ENCODE peak calls at places on chromosomes 12 and 14, in ten cellular contexts. M is GM12878, G is breast epithelium, P is IMR-90, Q is body of pancreas, D is spleen, S is endothelial cell of umbilical vein, B is esophagus squamous epithelium, Z is sigmoid colon, J is suprapubic skin. I is an unnamed sample. For H3K27me3 and H3K4me1, the result is how much of the 10 kb centered on the place peaks cover.

GRCh38 chr12:71666259-71666658 is 2.2 kb downstream of the THAP2 start:
- DNase-seq in M (no peak), Z (no peak), J (no peak), Q (no peak), S (no peak), D (no peak), B (no peak), P (no peak), G (no peak), I (no peak)

GRCh38 chr12:6618483-6618882 is 11.3 kb upstream of the CHD4 start:
- DNase-seq in Q (no peak), J (no peak), P (no peak), B (no peak), S (no peak), Z (no peak), D (no peak), M (no peak), G (no peak), I (no peak)

GRCh38 chr14:101525646-101526527 is 35.4 kb upstream of the DIO3 start:
- DNase-seq in P (no peak), B (no peak), S (no peak), Z (no peak), D (no peak), J (no peak), G (no peak), Q (no peak), M (no peak), I (no peak)

GRCh38 chr14:91286530-91286937 is 42.0 kb upstream of the GPR68 start:
- DNase-seq in Z (peak), M (peak), S (peak), B (no peak), P (peak), G (peak), D (peak), J (no peak), Q (peak), I (no peak)

GRCh38 chr12:7834701-7835100 is 38.0 kb downstream of the SLC2A14 start:
- DNase-seq in J (no peak), P (no peak), Z (no peak), S (no peak), Q (no peak), G (no peak), D (no peak), B (no peak), M (no peak), I (no peak)

GRCh38 chr14:20400965-20401593 is 12.2 kb downstream of the TEP1 start:
- DNase-seq in M (no peak), Q (no peak), S (peak), G (no peak), P (peak), B (no peak), J (no peak), Z (no peak), D (no peak), I (no peak)

GRCh38 chr12:52230364-52231281 is 2.4 kb upstream of the KRT7 start:
- DNase-seq in G (peak), B (no peak), Q (peak), M (no peak), Z (peak), J (peak), P (peak), S (peak), D (peak), I (no peak)

GRCh38 chr12:80000831-80001230 is 65.9 kb upstream of the PPP1R12A start:
- DNase-seq in Q (no peak), J (no peak), S (no peak), B (no peak), M (no peak), G (no peak), P (no peak), Z (no peak), D (no peak), I (no peak)

GRCh38 chr12:2248901-2249381 is 196.2 kb downstream of the CACNA1C start:
- DNase-seq in M (peak), J (no peak), Z (no peak), B (no peak), G (no peak), P (peak), S (no peak), Q (no peak), D (no peak), I (no peak)

GRCh38 chr14:26233126-26233525 is 364.7 kb downstream of the NOVA1 start:
- DNase-seq in B (no peak), D (no peak), J (no peak), G (no peak), Q (no peak), Z (no peak), M (no peak), P (no peak), S (no peak), I (no peak)

GRCh38 chr12:11071414-11071813 is 9.3 kb upstream of the TAS2R46 start:
- DNase-seq in J (no peak), G (no peak), Z (no peak), B (no peak), S (no peak), Q (no peak), M (no peak), D (no peak), P (no peak), I (no peak)

GRCh38 chr12:54002915-54003339 is 3.0 kb downstream of the HOXC9 start:
- DNase-seq in P (no peak), M (no peak), D (no peak), Q (no peak), Z (no peak), G (no peak), B (no peak), S (no peak), J (no peak), I (no peak)

GRCh38 chr12:54002278-54002914 is 2.4 kb downstream of the HOXC9 start:
- DNase-seq in P (no peak), S (no peak), J (no peak), D (peak), Z (no peak), B (no peak), G (no peak), Q (no peak), M (no peak), I (no peak)

GRCh38 chr12:54004063-54004840 is 4.3 kb downstream of the HOXC9 start:
- DNase-seq in M (no peak), J (no peak), D (no peak), S (no peak), P (no peak), Q (no peak), Z (no peak), B (no peak), G (no peak), I (no peak)

GRCh38 chr12:54004841-54005530 is 3.8 kb upstream of the HOXC8 start:
- DNase-seq in S (no peak), G (no peak), P (no peak), J (peak), D (no peak), M (no peak), Z (no peak), B (no peak), Q (no peak), I (peak)

DNA sequence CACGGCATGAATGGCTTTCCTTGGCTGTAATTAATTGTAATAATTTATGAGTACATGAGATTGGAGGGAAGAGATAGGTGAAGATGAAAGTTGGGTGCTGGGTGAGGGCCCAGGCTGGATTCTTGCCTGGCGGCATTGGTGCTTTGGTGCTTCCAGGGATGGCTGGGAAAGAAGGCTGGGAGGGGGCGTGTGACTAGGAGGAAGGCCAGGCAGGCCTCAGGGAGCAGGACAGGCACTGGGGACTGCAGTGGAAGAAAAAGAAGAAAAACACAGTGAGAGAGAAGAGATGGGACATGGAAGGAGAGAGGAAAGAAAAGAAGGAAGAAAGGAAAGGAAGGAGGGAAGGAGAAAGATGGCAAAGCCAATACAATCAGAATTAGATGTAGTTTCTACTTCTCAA is 3.7 kb downstream of the HOXC9 start:
- DNase-seq in P (no peak), Q (no peak), J (no peak), M (no peak), B (no peak), S (no peak), D (no peak), G (no peak), Z (no peak), I (no peak)
- H3K27me3 ChIP-seq in P (half or more), Q (half or more), J (under half), M (under half), B (half or more), S (half or more), D (half or more), G (under half), Z (half or more), I (under half)

DNA sequence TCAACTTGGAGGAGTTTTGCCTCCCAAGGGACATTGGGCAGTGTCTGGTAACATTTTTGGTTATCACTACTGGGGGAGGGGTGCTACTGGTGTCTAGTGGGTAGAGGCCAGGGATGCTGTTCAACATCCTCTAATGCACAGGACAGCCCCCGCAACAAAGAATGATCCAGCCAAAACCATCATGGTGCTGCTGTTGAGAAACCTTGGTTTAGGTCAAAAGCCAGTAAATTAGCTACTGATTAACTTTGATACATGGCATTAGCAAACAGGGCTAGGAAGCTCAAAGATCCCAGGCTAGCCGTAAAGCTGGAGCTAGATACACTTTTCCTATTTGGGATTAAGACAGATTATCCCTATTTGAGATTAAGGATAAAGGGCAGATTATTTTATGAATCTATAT is 8.8 kb downstream of the ALKBH2 start:
- DNase-seq in D (no peak), Q (no peak), J (no peak), G (no peak), B (no peak), Z (no peak), M (no peak), P (no peak), S (no peak), I (no peak)
- TF ChIP-seq POLR2A in D (no peak), Q (no peak), J (no peak), G (no peak), B (no peak), Z (no peak), M (no peak), P (no peak), S (no peak), I (no peak)

GRCh38 chr12:32588604-32589003 is 90.5 kb upstream of the DNM1L start:
- DNase-seq in P (no peak), B (no peak), Z (no peak), Q (no peak), D (no peak), G (no peak), S (no peak), J (no peak), M (no peak), I (no peak)

GRCh38 chr12:32585680-32586079 is 93.4 kb upstream of the DNM1L start:
- DNase-seq in J (no peak), D (no peak), Z (no peak), G (no peak), M (no peak), B (no peak), S (no peak), P (no peak), Q (no peak), I (no peak)

GRCh38 chr12:32589165-32589891 is 89.8 kb upstream of the DNM1L start:
- DNase-seq in J (no peak), B (no peak), Q (no peak), Z (no peak), D (no peak), G (no peak), P (no peak), M (no peak), S (no peak), I (no peak)

GRCh38 chr12:32586390-32586789 is 92.7 kb upstream of the DNM1L start:
- DNase-seq in M (no peak), Z (no peak), S (peak), Q (no peak), D (no peak), J (no peak), P (peak), B (no peak), G (no peak), I (no peak)

GRCh38 chr12:32587536-32588346 is 91.4 kb upstream of the DNM1L start:
- DNase-seq in B (no peak), Z (no peak), P (no peak), S (no peak), D (no peak), G (no peak), J (no peak), Q (no peak), M (no peak), I (no peak)
- H3K4me1 ChIP-seq in B (under half), Z (under half), P (under half), S (under half), D (under half), G (under half), J (under half), Q (under half), M (under half), I (under half)

GRCh38 chr14:77140937-77141591 is 527 bp downstream of the ZDHHC22 start:
- DNase-seq in Z (no peak), S (peak), M (no peak), B (no peak), Q (no peak), J (no peak), G (no peak), D (peak), P (peak), I (no peak)

GRCh38 chr14:77143071-77143470 is 1.5 kb upstream of the ZDHHC22 start:
- DNase-seq in S (no peak), Z (peak), J (no peak), B (no peak), G (no peak), D (peak), P (no peak), Q (no peak), M (no peak), I (no peak)

GRCh38 chr14:77142289-77142814 is 761 bp upstream of the ZDHHC22 start:
- DNase-seq in M (no peak), J (no peak), P (no peak), B (no peak), Z (no peak), D (peak), S (no peak), Q (no peak), G (no peak), I (no peak)

GRCh38 chr14:77140343-77140936 is 1.2 kb downstream of the ZDHHC22 start:
- DNase-seq in M (no peak), S (no peak), B (no peak), Z (no peak), P (no peak), D (peak), G (peak), J (no peak), Q (no peak), I (no peak)

DNA sequence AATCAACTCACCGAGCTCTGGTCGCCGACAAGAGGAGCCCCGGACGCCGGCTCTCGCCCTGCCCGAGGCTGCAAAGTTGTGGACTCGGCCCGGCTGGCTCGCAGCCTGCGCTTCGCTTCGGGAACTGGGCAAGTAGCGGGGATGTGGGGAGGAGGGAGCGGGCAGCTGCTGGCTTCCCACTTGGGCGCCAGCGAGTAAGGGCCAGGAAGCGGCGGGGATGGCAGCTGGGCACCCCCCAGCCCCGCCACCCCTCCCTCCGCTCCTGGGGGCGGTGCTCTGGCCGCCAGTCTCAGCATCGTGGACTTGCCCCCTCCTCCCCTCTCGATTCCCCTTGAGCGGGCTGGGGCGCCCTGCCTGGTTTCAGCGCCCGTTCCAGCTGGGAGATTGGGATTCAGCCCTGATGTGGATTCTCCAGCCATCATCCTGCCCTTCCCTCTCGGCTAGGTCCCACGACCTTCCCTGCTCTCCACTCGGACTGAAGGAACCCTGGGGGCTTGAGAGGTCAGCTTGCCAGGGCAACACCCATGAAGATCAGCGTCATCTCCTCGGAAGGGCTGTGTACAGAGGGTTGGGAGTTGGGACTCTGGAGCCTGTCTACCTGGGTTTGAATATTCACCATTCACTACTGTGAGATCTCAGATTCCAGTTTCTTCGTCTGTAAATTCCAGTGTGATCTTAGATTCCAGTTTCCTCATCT is at the start of gene ZDHHC22:
- DNase-seq in D (no peak), S (no peak), M (no peak), G (peak), P (no peak), Z (no peak), B (no peak), Q (no peak), J (no peak), I (no peak)
- H3K27me3 ChIP-seq in D (half or more), S (half or more), M (under half), G (under half), P (half or more), Z (half or more), B (under half), Q (under half), J (half or more), I (half or more)

I was measured in gastrocnemius medialis.